ENCODE peak calls at places on chromosome 3, in eight cellular contexts. One of them, this sample, is unnamed.

GRCh38 chr3:124760601-124761000 is 30.3 kb downstream of the UMPS start:
- DNase-seq in SJSA1: no peak
- DNase-seq in T-helper 17 cell: no peak
- DNase-seq in H9: no peak
- DNase-seq in iPS-NIHi11: no peak
- DNase-seq in stomach: no peak
- DNase-seq in foreskin keratinocyte: peak
- DNase-seq in stromal cell of bone marrow: peak
- DNase-seq in this sample: no peak

GRCh38 chr3:49786357-49787181 is at the start of gene IP6K1:
- DNase-seq in stomach: peak
- DNase-seq in stromal cell of bone marrow: peak
- DNase-seq in H9: peak
- DNase-seq in iPS-NIHi11: peak
- DNase-seq in foreskin keratinocyte: peak
- DNase-seq in T-helper 17 cell: peak
- DNase-seq in SJSA1: peak
- DNase-seq in this sample: peak

GRCh38 chr3:183178833-183179549 is 16.5 kb upstream of the LAMP3 start:
- DNase-seq in T-helper 17 cell: no peak
- DNase-seq in stromal cell of bone marrow: no peak
- DNase-seq in stomach: peak
- DNase-seq in foreskin keratinocyte: no peak
- DNase-seq in H9: peak
- DNase-seq in SJSA1: peak
- DNase-seq in iPS-NIHi11: peak
- DNase-seq in this sample: no peak

GRCh38 chr3:57983734-57984518 is 24.3 kb upstream of the FLNB start:
- DNase-seq in stromal cell of bone marrow: peak
- DNase-seq in iPS-NIHi11: no peak
- DNase-seq in H9: no peak
- DNase-seq in SJSA1: peak
- DNase-seq in foreskin keratinocyte: peak
- DNase-seq in T-helper 17 cell: no peak
- DNase-seq in stomach: peak
- DNase-seq in this sample: peak

GRCh38 chr3:192684151-192684550 is 43.2 kb downstream of the FGF12 start:
- DNase-seq in SJSA1: no peak
- DNase-seq in T-helper 17 cell: no peak
- DNase-seq in stromal cell of bone marrow: no peak
- DNase-seq in iPS-NIHi11: no peak
- DNase-seq in foreskin keratinocyte: no peak
- DNase-seq in stomach: no peak
- DNase-seq in H9: no peak
- DNase-seq in this sample: no peak

GRCh38 chr3:43411429-43411828 is 125.1 kb downstream of the SNRK start:
- DNase-seq in T-helper 17 cell: no peak
- DNase-seq in SJSA1: no peak
- DNase-seq in iPS-NIHi11: no peak
- DNase-seq in stromal cell of bone marrow: no peak
- DNase-seq in foreskin keratinocyte: no peak
- DNase-seq in H9: no peak
- DNase-seq in stomach: no peak
- DNase-seq in this sample: no peak

GRCh38 chr3:146577662-146578061 is 27.5 kb downstream of the PLSCR5 start:
- DNase-seq in H9: no peak
- DNase-seq in T-helper 17 cell: no peak
- DNase-seq in stomach: no peak
- DNase-seq in SJSA1: peak
- DNase-seq in stromal cell of bone marrow: peak
- DNase-seq in foreskin keratinocyte: peak
- DNase-seq in iPS-NIHi11: no peak
- DNase-seq in this sample: no peak

GRCh38 chr3:51942603-51943450 is 664 bp downstream of the PARP3 start:
- DNase-seq in T-helper 17 cell: no peak
- DNase-seq in stromal cell of bone marrow: peak
- DNase-seq in SJSA1: peak
- DNase-seq in H9: peak
- DNase-seq in foreskin keratinocyte: peak
- DNase-seq in iPS-NIHi11: peak
- DNase-seq in stomach: peak
- DNase-seq in this sample: no peak

GRCh38 chr3:27553868-27554540 is 69.8 kb upstream of the SLC4A7 start:
- DNase-seq in foreskin keratinocyte: no peak
- DNase-seq in stomach: no peak
- DNase-seq in iPS-NIHi11: no peak
- DNase-seq in stromal cell of bone marrow: no peak
- DNase-seq in T-helper 17 cell: no peak
- DNase-seq in SJSA1: no peak
- DNase-seq in H9: no peak
- DNase-seq in this sample: no peak

GRCh38 chr3:185733980-185734724 is 90.7 kb downstream of the IGF2BP2 start:
- DNase-seq in H9: peak
- DNase-seq in iPS-NIHi11: peak
- DNase-seq in T-helper 17 cell: no peak
- DNase-seq in foreskin keratinocyte: peak
- DNase-seq in stromal cell of bone marrow: peak
- DNase-seq in SJSA1: peak
- DNase-seq in stomach: peak
- DNase-seq in this sample: no peak

GRCh38 chr3:158381274-158381868 is 189.6 kb upstream of the MLF1 start:
- DNase-seq in T-helper 17 cell: no peak
- DNase-seq in H9: no peak
- DNase-seq in foreskin keratinocyte: no peak
- DNase-seq in iPS-NIHi11: no peak
- DNase-seq in SJSA1: no peak
- DNase-seq in stomach: no peak
- DNase-seq in stromal cell of bone marrow: no peak
- DNase-seq in this sample: no peak

GRCh38 chr3:50236484-50237132 is 604 bp downstream of the GNAI2 start:
- DNase-seq in foreskin keratinocyte: no peak
- DNase-seq in stomach: no peak
- DNase-seq in H9: no peak
- DNase-seq in stromal cell of bone marrow: no peak
- DNase-seq in iPS-NIHi11: no peak
- DNase-seq in SJSA1: peak
- DNase-seq in T-helper 17 cell: no peak
- DNase-seq in this sample: no peak

GRCh38 chr3:19221081-19221480 is 72.8 kb downstream of the KCNH8 start:
- DNase-seq in stomach: no peak
- DNase-seq in T-helper 17 cell: no peak
- DNase-seq in SJSA1: no peak
- DNase-seq in H9: peak
- DNase-seq in foreskin keratinocyte: peak
- DNase-seq in iPS-NIHi11: no peak
- DNase-seq in stromal cell of bone marrow: no peak
- DNase-seq in this sample: no peak

GRCh38 chr3:197430961-197431910 is 124.5 kb downstream of the BDH1 start:
- DNase-seq in stomach: no peak
- DNase-seq in stromal cell of bone marrow: peak
- DNase-seq in H9: no peak
- DNase-seq in iPS-NIHi11: no peak
- DNase-seq in T-helper 17 cell: no peak
- DNase-seq in foreskin keratinocyte: no peak
- DNase-seq in SJSA1: peak
- DNase-seq in this sample: no peak

GRCh38 chr3:87706176-87706575 is 352.6 kb downstream of the CGGBP1 start:
- DNase-seq in foreskin keratinocyte: peak
- DNase-seq in T-helper 17 cell: no peak
- DNase-seq in SJSA1: no peak
- DNase-seq in iPS-NIHi11: no peak
- DNase-seq in H9: no peak
- DNase-seq in stromal cell of bone marrow: no peak
- DNase-seq in stomach: no peak
- DNase-seq in this sample: no peak